ENCODE peak calls at places on chromosomes 13 and 19, in six cellular contexts. V is CD8-positive, alpha-beta T cell; J is body of pancreas; B is uterus; H is gastrocnemius medialis; Z is CD4-positive, alpha-beta memory T cell. F is an unnamed sample.
A peak's percentile ranks its signal among the peaks of the same experiment; 100 is the strongest.

GRCh38 chr13:79541426-79542049 is 60.6 kb downstream of the NDFIP2 start:
- DNase-seq in J (no peak), Z (peak; percentile 66), H (no peak), V (no peak), B (no peak), F (no peak)

GRCh38 chr13:48125794-48126228 is 30.9 kb upstream of the MED4 start:
- DNase-seq in B (peak; percentile 53), Z (no peak), J (peak; percentile 24), V (no peak), H (peak; percentile 6), F (no peak)

GRCh38 chr13:83740622-83741021 is 141.7 kb downstream of the SLITRK1 start:
- DNase-seq in J (no peak), H (no peak), B (no peak), V (no peak), Z (no peak), F (no peak)

GRCh38 chr19:39963860-39964259 is 7.1 kb upstream of the PSMC4 start:
- DNase-seq in B (no peak), Z (no peak), J (no peak), H (no peak), V (no peak), F (no peak)

GRCh38 chr19:42140125-42140754 is 8.0 kb upstream of the POU2F2 start:
- DNase-seq in V (no peak), J (peak; percentile 58), B (no peak), H (no peak), Z (no peak), F (no peak)

GRCh38 chr13:25922373-25922772 is 129.4 kb downstream of the SHISA2 start:
- DNase-seq in Z (no peak), J (no peak), B (no peak), V (no peak), H (no peak), F (no peak)

GRCh38 chr13:99275093-99275469 is 16.9 kb upstream of the GPR18 start:
- DNase-seq in B (no peak), Z (peak; percentile 54), H (no peak), V (peak; percentile 28), J (no peak), F (no peak)

GRCh38 chr19:45507864-45508680 is 793 bp downstream of the VASP start:
- DNase-seq in B (peak; percentile 65), H (no peak), J (peak; percentile 68), Z (no peak), V (no peak), F (peak; percentile 51)

GRCh38 chr19:29812080-29812880 is 489 bp downstream of the CCNE1 start:
- DNase-seq in J (peak; percentile 21), Z (peak; percentile 13), H (no peak), B (no peak), V (no peak), F (no peak)

GRCh38 chr19:35297922-35298321 is 6.0 kb downstream of the MAG start:
- DNase-seq in H (no peak), J (no peak), B (no peak), Z (no peak), V (no peak), F (no peak)

GRCh38 chr13:72960541-72960940 is 98.3 kb upstream of the KLF5 start:
- DNase-seq in J (peak; percentile 40), V (no peak), H (no peak), Z (no peak), B (no peak), F (no peak)

GRCh38 chr19:55086730-55087541 is 11.3 kb downstream of the EPS8L1 start:
- DNase-seq in Z (peak; percentile 26), J (peak; percentile 77), B (peak; percentile 96), V (no peak), H (peak; percentile 73), F (no peak)

GRCh38 chr13:59247166-59247565 is 916.6 kb downstream of the DIAPH3 start:
- DNase-seq in B (no peak), V (no peak), J (peak; percentile 38), Z (no peak), H (no peak), F (no peak)

GRCh38 chr19:9972103-9972502 is 35.8 kb upstream of the OLFM2 start:
- DNase-seq in J (no peak), B (no peak), Z (no peak), V (no peak), H (no peak), F (no peak)

GRCh38 chr19:42076375-42076944 is 494 bp downstream of the ZNF574 start:
- DNase-seq in V (peak; percentile 23), H (no peak), Z (no peak), B (peak; percentile 44), J (no peak), F (peak; percentile 26)

GRCh38 chr13:67120872-67121531 is 109.1 kb downstream of the PCDH9 start:
- DNase-seq in H (no peak), B (no peak), V (no peak), J (no peak), Z (no peak), F (no peak)

GRCh38 chr19:42021185-42021584 is 27.2 kb upstream of the ATP1A3 start:
- DNase-seq in V (no peak), J (no peak), B (no peak), H (no peak), Z (no peak), F (no peak)

GRCh38 chr13:45544520-45544919 is 71.0 kb downstream of the ERICH6B start:
- DNase-seq in V (no peak), J (no peak), H (no peak), Z (no peak), B (no peak), F (no peak)

GRCh38 chr13:51000576-51001260 is 91.1 kb downstream of the RNASEH2B start:
- DNase-seq in H (no peak), V (no peak), Z (no peak), J (no peak), B (peak; percentile 75), F (no peak)

GRCh38 chr19:16076958-16077611 is 790 bp downstream of the TPM4 start:
- DNase-seq in Z (no peak), V (no peak), H (no peak), J (peak; percentile 55), B (peak; percentile 61), F (no peak)

GRCh38 chr19:36046443-36047050 is 7.5 kb downstream of the THAP8 start:
- DNase-seq in V (no peak), B (no peak), J (no peak), H (no peak), Z (no peak), F (no peak)

GRCh38 chr13:20772401-20773131 is 1.2 kb downstream of the EEF1AKMT1 start:
- DNase-seq in H (no peak), J (no peak), B (no peak), V (no peak), Z (no peak), F (no peak)

GRCh38 chr13:85806553-85807175 is 7.4 kb upstream of the SLITRK6 start:
- DNase-seq in B (no peak), J (no peak), V (no peak), H (no peak), Z (peak; percentile 17), F (no peak)

GRCh38 chr13:92677571-92677970 is 549.0 kb upstream of the GPC6 start:
- DNase-seq in H (no peak), Z (no peak), B (no peak), V (no peak), J (no peak), F (no peak)

GRCh38 chr19:3671680-3672574 is 28.3 kb downstream of the PIP5K1C start:
- DNase-seq in H (no peak), Z (no peak), V (no peak), B (peak; percentile 49), J (no peak), F (no peak)

GRCh38 chr13:51797664-51798488 is 6.1 kb downstream of the DHRS12 start:
- DNase-seq in J (peak; percentile 95), B (peak; percentile 65), Z (peak; percentile 67), H (no peak), V (peak; percentile 38), F (peak; percentile 61)

GRCh38 chr13:44386932-44387556 is 13.4 kb downstream of the SERP2 start:
- DNase-seq in Z (no peak), B (no peak), J (no peak), H (no peak), V (no peak), F (no peak)

GRCh38 chr13:65600702-65601101 is 1629.4 kb downstream of the PCDH9 start:
- DNase-seq in Z (no peak), V (no peak), H (no peak), B (no peak), J (no peak), F (no peak)

GRCh38 chr13:79782541-79783216 is 301.7 kb downstream of the NDFIP2 start:
- DNase-seq in B (no peak), J (peak; percentile 70), V (no peak), H (no peak), Z (no peak), F (no peak)

GRCh38 chr19:28489126-28489660 is 723.8 kb downstream of the UQCRFS1 start:
- DNase-seq in V (no peak), B (no peak), Z (no peak), J (no peak), H (no peak), F (no peak)
- H3K27ac ChIP-seq in V (no peak overlapping the region), B (no peak overlapping the region), Z (no peak overlapping the region), J (no peak overlapping the region), H (no peak overlapping the region), F (no peak overlapping the region)

GRCh38 chr19:57075125-57075524 is 44.7 kb upstream of the USP29 start:
- DNase-seq in J (no peak), Z (no peak), V (no peak), B (no peak), H (no peak), F (no peak)
- H3K9me3 ChIP-seq in J (no peaks in the 10 kb centered on the region), Z (no peaks in the 10 kb centered on the region), V (no peaks in the 10 kb centered on the region), B (no peaks in the 10 kb centered on the region), H (no peaks in the 10 kb centered on the region), F (peaks cover 5% of the 10 kb centered on the region)

GRCh38 chr13:30869491-30869890 is 36.6 kb upstream of the MEDAG start:
- DNase-seq in J (no peak), Z (no peak), H (no peak), B (no peak), V (no peak), F (no peak)
- H3K27ac ChIP-seq in J (no peak overlapping the region), Z (no peak overlapping the region), H (peak overlapping the region; percentile 75), B (peak overlapping the region; percentile 81), V (no peak overlapping the region), F (no peak overlapping the region)

GRCh38 chr13:76725211-76725610 is 161.0 kb downstream of the KCTD12 start:
- DNase-seq in Z (no peak), B (no peak), V (no peak), J (no peak), H (no peak), F (no peak)

GRCh38 chr13:76732367-76732766 is 153.8 kb downstream of the KCTD12 start:
- DNase-seq in B (no peak), Z (no peak), J (no peak), V (no peak), H (no peak), F (no peak)

GRCh38 chr13:76735641-76736040 is 150.6 kb downstream of the KCTD12 start:
- DNase-seq in B (no peak), Z (no peak), V (no peak), J (no peak), H (no peak), F (no peak)

GRCh38 chr13:76730220-76730619 is 156.0 kb downstream of the KCTD12 start:
- DNase-seq in J (no peak), B (no peak), Z (no peak), V (no peak), H (no peak), F (no peak)

DNA sequence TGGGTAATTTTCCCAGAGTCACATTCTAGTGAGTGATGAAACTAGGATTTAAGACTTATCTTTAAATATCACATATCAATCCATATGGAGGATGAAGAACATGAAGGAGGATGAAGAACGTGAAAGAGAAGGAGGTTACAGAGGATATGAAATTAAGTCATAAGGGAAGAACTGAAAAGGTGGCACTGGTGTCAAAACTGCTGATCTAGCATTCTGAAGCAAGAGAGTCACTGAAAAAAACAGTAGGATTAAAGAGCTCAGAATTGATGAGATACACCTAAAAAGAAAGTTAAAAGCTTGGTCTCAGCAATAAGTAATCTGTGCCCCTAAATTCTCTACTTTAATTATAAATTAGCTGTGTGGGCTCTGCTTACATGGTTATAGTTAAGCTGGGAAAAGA is 156.5 kb downstream of the KCTD12 start:
- DNase-seq in B (no peak), J (no peak), Z (no peak), H (no peak), V (no peak), F (no peak)
- H3K9me3 ChIP-seq in B (no peaks in the 10 kb centered on the region), J (no peaks in the 10 kb centered on the region), Z (no peaks in the 10 kb centered on the region), H (no peaks in the 10 kb centered on the region), V (no peaks in the 10 kb centered on the region), F (no peaks in the 10 kb centered on the region)